ENCODE peak calls at places on chromosome 2, in four cellular contexts. S is naive thymus-derived CD4-positive, alpha-beta T cell; Q is activated naive CD4-positive, alpha-beta T cell treated with Interleukin-2 at 50 U/mL for 16 hours; M is stimulated activated CD4-positive, alpha-beta T cell treated with anti-CD3 and anti-CD28 coated beads, Interleukin-4, amount 100 ng/mL, for 1 hour. B is an unnamed sample.

GRCh38 chr2:134170700-134171099 is 83.2 kb upstream of the MGAT5 start:
- DNase-seq in S (no peak), Q (no peak), M (no peak), B (no peak)

GRCh38 chr2:160956243-160956802 is 203.9 kb upstream of the TANK start:
- DNase-seq in S (no peak), Q (no peak), M (no peak), B (no peak)

GRCh38 chr2:127388423-127389164 is 819 bp upstream of the MAP3K2 start:
- DNase-seq in S (no peak), Q (peak; percentile 28), M (no peak), B (no peak)

GRCh38 chr2:129748653-129749052 is 230.8 kb upstream of the RAB6C start:
- DNase-seq in S (no peak), Q (no peak), M (no peak), B (no peak)

GRCh38 chr2:205769879-205770278 is 87.6 kb downstream of the NRP2 start:
- DNase-seq in S (no peak), Q (no peak), M (no peak), B (no peak)

GRCh38 chr2:185970148-185970852 is 231.7 kb downstream of the FSIP2 start:
- DNase-seq in S (no peak), Q (no peak), M (no peak), B (no peak)

GRCh38 chr2:608711-609110 is 68.5 kb downstream of the TMEM18 start:
- DNase-seq in S (no peak), Q (no peak), M (no peak), B (no peak)

GRCh38 chr2:32947076-32947483 is 327 bp downstream of the LTBP1 start:
- DNase-seq in S (no peak), Q (no peak), M (peak; percentile 8), B (peak; percentile 4)

GRCh38 chr2:179348921-179349320 is 84.3 kb upstream of the SESTD1 start:
- DNase-seq in S (no peak), Q (no peak), M (no peak), B (no peak)